ENCODE peak calls at places on chromosome 1, in five cellular contexts. P is epithelial cell of esophagus, E is astrocyte of the spinal cord, N is heart left ventricle, S is ovary. M is an unnamed sample.

GRCh38 chr1:184595609-184596008 is 159.0 kb downstream of the EDEM3 start:
- DNase-seq in P (peak), E (peak), N (no peak), S (no peak), M (no peak)

GRCh38 chr1:5990913-5991783 is 1.1 kb downstream of the NPHP4 start:
- DNase-seq in P (peak), E (peak), N (peak), S (peak), M (peak)

GRCh38 chr1:156676820-156677615 is at the start of gene NES:
- DNase-seq in P (no peak), E (peak), N (peak), S (peak), M (peak)

GRCh38 chr1:58689167-58689566 is 10.7 kb downstream of the MYSM1 start:
- DNase-seq in P (no peak), E (no peak), N (no peak), S (no peak), M (no peak)

GRCh38 chr1:119475866-119476439 is 31.1 kb upstream of the HSD3B1 start:
- DNase-seq in P (peak), E (peak), N (peak), S (peak), M (no peak)

GRCh38 chr1:193448682-193449461 is 262.5 kb upstream of the B3GALT2 start:
- DNase-seq in P (no peak), E (no peak), N (no peak), S (no peak), M (no peak)

GRCh38 chr1:208252126-208252853 is 8.1 kb upstream of the PLXNA2 start:
- DNase-seq in P (no peak), E (no peak), N (no peak), S (peak), M (no peak)

GRCh38 chr1:1213153-1213918 is 617 bp downstream of the TNFRSF4 start:
- DNase-seq in P (no peak), E (no peak), N (no peak), S (no peak), M (peak)

GRCh38 chr1:8871965-8872399 is 6.5 kb downstream of the ENO1 start:
- DNase-seq in P (peak), E (no peak), N (no peak), S (no peak), M (no peak)

GRCh38 chr1:91806777-91807700 is 78.9 kb downstream of the TGFBR3 start:
- DNase-seq in P (no peak), E (peak), N (no peak), S (no peak), M (no peak)

GRCh38 chr1:207981976-207982375 is 71.1 kb upstream of the CD34 start:
- DNase-seq in P (no peak), E (no peak), N (no peak), S (no peak), M (no peak)

GRCh38 chr1:208078752-208079151 is 165.4 kb downstream of the PLXNA2 start:
- DNase-seq in P (no peak), E (no peak), N (no peak), S (no peak), M (no peak)

GRCh38 chr1:201740086-201740541 is 88.8 kb upstream of the IPO9 start:
- DNase-seq in P (no peak), E (no peak), N (no peak), S (no peak), M (no peak)

GRCh38 chr1:67838180-67838912 is 5.1 kb upstream of the GNG12 start:
- DNase-seq in P (peak), E (peak), N (no peak), S (no peak), M (no peak)

GRCh38 chr1:237043846-237044636 is 2.1 kb downstream of the RYR2 start:
- DNase-seq in P (no peak), E (no peak), N (peak), S (no peak), M (no peak)

GRCh38 chr1:37238376-37239224 is 204.3 kb upstream of the GRIK3 start:
- DNase-seq in P (peak), E (no peak), N (no peak), S (no peak), M (no peak)

GRCh38 chr1:24705260-24706073 is 39.8 kb upstream of the CLIC4 start:
- DNase-seq in P (peak), E (peak), N (peak), S (peak), M (peak)

GRCh38 chr1:64161347-64162080 is 41.9 kb upstream of the UBE2U start:
- DNase-seq in P (no peak), E (peak), N (no peak), S (no peak), M (no peak)

GRCh38 chr1:67746299-67746698 is 61.3 kb downstream of the GADD45A start:
- DNase-seq in P (no peak), E (peak), N (no peak), S (peak), M (no peak)

GRCh38 chr1:179591592-179592580 is at the start of gene TDRD5:
- DNase-seq in P (peak), E (no peak), N (no peak), S (no peak), M (peak)

GRCh38 chr1:202505356-202505755 is 156.9 kb downstream of the PPP1R12B start:
- DNase-seq in P (peak), E (peak), N (no peak), S (no peak), M (no peak)

GRCh38 chr1:212235848-212236247 is 49.4 kb upstream of the PPP2R5A start:
- DNase-seq in P (peak), E (no peak), N (no peak), S (no peak), M (no peak)

GRCh38 chr1:1889847-1890505 is 911 bp downstream of the GNB1 start:
- DNase-seq in P (peak), E (no peak), N (peak), S (peak), M (peak)

GRCh38 chr1:230548357-230548756 is 93.9 kb upstream of the COG2 start:
- DNase-seq in P (peak), E (no peak), N (no peak), S (no peak), M (no peak)

GRCh38 chr1:185973645-185974044 is 239.5 kb downstream of the HMCN1 start:
- DNase-seq in P (peak), E (peak), N (no peak), S (no peak), M (no peak)

GRCh38 chr1:248858096-248858890 is 592 bp downstream of the ZNF692 start:
- DNase-seq in P (peak), E (peak), N (peak), S (peak), M (peak)

GRCh38 chr1:223759273-223759672 is 46.9 kb downstream of the CAPN2 start:
- DNase-seq in P (no peak), E (no peak), N (no peak), S (no peak), M (no peak)

GRCh38 chr1:34816778-34817177 is 24.0 kb downstream of the GJA4 start:
- DNase-seq in P (no peak), E (no peak), N (no peak), S (no peak), M (no peak)

GRCh38 chr1:211525101-211525676 is 33.2 kb upstream of the RD3 start:
- DNase-seq in P (no peak), E (no peak), N (no peak), S (no peak), M (no peak)

GRCh38 chr1:35243681-35244080 is 24.8 kb upstream of the ZMYM4 start:
- DNase-seq in P (peak), E (no peak), N (no peak), S (no peak), M (no peak)

GRCh38 chr1:111571987-111572386 is 47.6 kb upstream of the RAP1A start:
- DNase-seq in P (peak), E (peak), N (no peak), S (no peak), M (no peak)

GRCh38 chr1:198825254-198825653 is 186.4 kb downstream of the PTPRC start:
- DNase-seq in P (no peak), E (no peak), N (no peak), S (no peak), M (no peak)

GRCh38 chr1:111193712-111194480 is 6.5 kb downstream of the DENND2D start:
- DNase-seq in P (peak), E (no peak), N (no peak), S (no peak), M (no peak)

GRCh38 chr1:87852410-87853202 is 523.9 kb downstream of the LMO4 start:
- DNase-seq in P (no peak), E (no peak), N (no peak), S (no peak), M (no peak)

GRCh38 chr1:9009438-9010366 is 16.5 kb downstream of the SLC2A7 start:
- DNase-seq in P (peak), E (peak), N (no peak), S (peak), M (no peak)

GRCh38 chr1:36864182-36865079 is 169.9 kb downstream of the GRIK3 start:
- DNase-seq in P (no peak), E (no peak), N (no peak), S (no peak), M (peak)

GRCh38 chr1:234601217-234602017 is 8.6 kb downstream of the IRF2BP2 start:
- DNase-seq in P (peak), E (peak), N (no peak), S (no peak), M (no peak)

GRCh38 chr1:235642021-235642942 is 7.3 kb downstream of the GNG4 start:
- DNase-seq in P (peak), E (peak), N (no peak), S (no peak), M (peak)
- H3K4me3 ChIP-seq in P (no peak), E (no peak), N (no peak), S (no peak), M (no peak)

GRCh38 chr1:21781971-21782867 is 730 bp downstream of the USP48 start:
- DNase-seq in P (peak), E (peak), N (peak), S (no peak), M (peak)
- TF ChIP-seq CTCF in P (peak), E (peak), N (peak), S (no peak), M (peak)

DNA sequence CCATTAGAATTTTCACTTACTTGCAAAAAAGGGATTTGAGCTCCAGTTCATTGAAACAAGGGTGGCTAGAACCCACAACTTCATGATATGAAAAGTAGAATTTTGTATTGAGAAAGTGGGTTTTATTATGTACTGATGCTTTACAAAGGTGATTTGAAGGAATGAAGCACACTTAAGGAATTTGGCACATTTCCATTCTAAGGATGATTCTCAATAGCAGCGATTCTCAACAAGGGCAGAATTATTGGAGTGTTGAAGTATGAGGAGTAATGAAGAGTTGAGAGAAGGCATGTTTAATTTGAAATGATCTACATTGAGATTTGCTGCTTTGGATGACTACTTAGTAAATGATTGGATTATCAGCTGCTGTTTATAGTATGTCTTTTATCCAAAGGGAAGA is 54.6 kb downstream of the FNBP1L start:
- DNase-seq in P (peak), E (no peak), N (no peak), S (no peak), M (no peak)
- H3K4me3 ChIP-seq in P (no peak), E (no peak), N (no peak), S (no peak), M (no peak)

GRCh38 chr1:23244362-23244761 is 27.1 kb upstream of the HTR1D start:
- DNase-seq in P (no peak), E (no peak), N (no peak), S (no peak), M (no peak)
- TF ChIP-seq CTCF in P (no peak), E (no peak), N (no peak), S (no peak), M (no peak)

GRCh38 chr1:20483833-20484525 is 2.0 kb downstream of the CAMK2N1 start:
- DNase-seq in P (peak), E (peak), N (no peak), S (peak), M (no peak)

GRCh38 chr1:20486457-20487235 is 636 bp upstream of the CAMK2N1 start:
- DNase-seq in P (peak), E (peak), N (peak), S (peak), M (peak)

GRCh38 chr1:20487236-20487590 is 1.2 kb upstream of the CAMK2N1 start:
- DNase-seq in P (no peak), E (no peak), N (no peak), S (no peak), M (no peak)

GRCh38 chr1:20484526-20485462 is 1.2 kb downstream of the CAMK2N1 start:
- DNase-seq in P (no peak), E (no peak), N (no peak), S (peak), M (peak)

DNA sequence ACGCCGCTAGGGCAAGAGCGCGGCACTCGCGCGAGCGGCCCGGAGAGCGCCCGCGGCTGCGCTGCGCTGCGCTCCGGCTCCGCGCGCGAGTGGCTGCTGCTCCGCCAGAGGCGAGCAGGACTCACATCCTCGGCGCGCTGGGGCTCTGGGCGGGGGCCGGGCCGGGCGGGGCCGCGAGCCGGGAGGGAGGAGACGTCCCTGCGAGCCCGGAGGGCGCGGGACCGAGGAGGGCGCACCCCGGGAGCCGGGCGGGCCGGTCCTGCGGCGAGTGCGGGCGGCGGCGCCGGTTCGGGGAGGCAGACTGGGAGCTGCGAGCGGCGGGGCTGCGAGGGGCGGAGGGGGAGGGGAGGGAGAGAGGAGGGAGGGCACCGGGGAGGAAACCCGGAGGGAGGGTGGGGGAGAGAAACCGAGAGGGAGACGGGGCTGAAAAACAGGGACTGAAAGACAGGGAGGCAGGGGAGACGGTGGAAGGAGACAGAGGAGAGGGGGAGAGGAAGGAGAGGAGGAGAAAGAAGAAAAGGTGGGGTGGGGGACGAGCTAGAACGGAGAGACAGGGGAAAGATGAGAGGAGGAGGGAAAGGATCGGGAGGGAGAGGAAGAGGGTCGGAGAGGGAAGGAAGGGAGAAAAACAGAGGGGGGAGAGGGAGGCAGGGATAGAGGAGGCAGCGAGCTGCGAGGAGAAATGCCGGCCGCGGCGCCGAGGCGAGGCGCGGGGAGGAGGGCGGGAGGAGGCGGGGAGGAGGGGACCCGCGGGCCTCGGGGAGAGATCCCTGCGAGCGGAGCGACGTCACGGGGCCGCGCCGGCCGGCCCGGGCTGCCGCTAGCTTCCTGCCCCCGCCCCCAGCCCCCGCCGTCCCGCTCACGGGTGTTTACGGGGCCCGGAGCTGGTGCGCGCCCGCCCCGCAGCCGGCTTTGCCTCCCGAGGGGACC is at the start of gene CAMK2N1:
- DNase-seq in P (peak), E (peak), N (peak), S (peak), M (peak)
- H3K4me3 ChIP-seq in P (peak), E (peak), N (peak), S (peak), M (peak)

GRCh38 chr1:101137144-101138126 is 99.4 kb upstream of the S1PR1 start:
- DNase-seq in P (no peak), E (peak), N (no peak), S (no peak), M (no peak)

GRCh38 chr1:101140041-101140718 is 96.6 kb upstream of the S1PR1 start:
- DNase-seq in P (no peak), E (no peak), N (no peak), S (no peak), M (no peak)

GRCh38 chr1:101139130-101139529 is 97.7 kb upstream of the S1PR1 start:
- DNase-seq in P (no peak), E (no peak), N (no peak), S (no peak), M (no peak)

GRCh38 chr1:101135526-101135925 is 101.3 kb upstream of the S1PR1 start:
- DNase-seq in P (no peak), E (no peak), N (no peak), S (no peak), M (no peak)

GRCh38 chr1:101136739-101137138 is 100.1 kb upstream of the S1PR1 start:
- DNase-seq in P (no peak), E (peak), N (no peak), S (no peak), M (no peak)
- TF ChIP-seq CTCF in P (no peak), E (peak), N (peak), S (no peak), M (peak)

DNA sequence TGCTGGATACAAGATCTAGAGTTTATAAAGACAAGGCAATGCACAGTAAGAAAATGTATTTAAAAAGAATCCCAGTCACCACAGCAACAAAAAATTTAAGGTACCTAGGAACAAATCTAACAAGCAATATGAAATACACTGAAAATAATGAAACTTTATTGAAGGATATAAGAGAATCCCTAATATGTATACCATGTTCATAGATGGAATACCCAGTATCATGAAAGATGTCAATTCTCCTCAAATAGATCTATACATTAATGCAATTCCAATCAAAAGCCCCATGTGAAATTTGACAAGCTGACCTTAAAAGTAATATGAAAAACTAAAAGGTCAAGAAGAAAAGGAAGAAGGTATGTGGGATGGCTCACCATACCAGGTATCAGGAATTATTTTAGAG is 109.2 kb downstream of the COQ8A start:
- DNase-seq in P (no peak), E (no peak), N (no peak), S (no peak), M (no peak)
- H3K4me3 ChIP-seq in P (no peak), E (no peak), N (no peak), S (no peak), M (no peak)